ENCODE peak calls at places on chromosomes 3 and 15, in four cellular contexts. One of them, this sample, is unnamed.

GRCh38 chr15:58214941-58215340 is 76.8 kb downstream of the AQP9 start:
- DNase-seq in endothelial cell: no peak
- DNase-seq in posterior vena cava: no peak
- DNase-seq in KBM-7: no peak
- DNase-seq in this sample: no peak

GRCh38 chr3:109356442-109357155 is 19.3 kb upstream of the DPPA4 start:
- DNase-seq in posterior vena cava: no peak
- DNase-seq in endothelial cell: no peak
- DNase-seq in KBM-7: no peak
- DNase-seq in this sample: no peak

GRCh38 chr15:93359037-93359779 is 270.2 kb upstream of the RGMA start:
- DNase-seq in posterior vena cava: no peak
- DNase-seq in KBM-7: no peak
- DNase-seq in endothelial cell: no peak
- DNase-seq in this sample: no peak

GRCh38 chr3:171345112-171345843 is 114.9 kb downstream of the TNIK start:
- DNase-seq in KBM-7: no peak
- DNase-seq in posterior vena cava: no peak
- DNase-seq in endothelial cell: no peak
- DNase-seq in this sample: no peak

GRCh38 chr3:97880267-97880666 is 58.5 kb downstream of the CRYBG3 start:
- DNase-seq in posterior vena cava: no peak
- DNase-seq in KBM-7: no peak
- DNase-seq in endothelial cell: no peak
- DNase-seq in this sample: no peak

GRCh38 chr3:48848816-48849515 is 1.3 kb upstream of the PRKAR2A start:
- DNase-seq in posterior vena cava: peak
- DNase-seq in endothelial cell: no peak
- DNase-seq in KBM-7: no peak
- DNase-seq in this sample: peak

GRCh38 chr15:92682772-92683510 is 27.4 kb upstream of the FAM174B start:
- DNase-seq in posterior vena cava: no peak
- DNase-seq in endothelial cell: no peak
- DNase-seq in KBM-7: no peak
- DNase-seq in this sample: no peak

GRCh38 chr15:38930851-38931572 is 366.4 kb upstream of the RASGRP1 start:
- DNase-seq in KBM-7: no peak
- DNase-seq in posterior vena cava: no peak
- DNase-seq in endothelial cell: no peak
- DNase-seq in this sample: no peak

GRCh38 chr15:89632563-89633430 is 22.5 kb downstream of the KIF7 start:
- DNase-seq in posterior vena cava: no peak
- DNase-seq in endothelial cell: no peak
- DNase-seq in KBM-7: no peak
- DNase-seq in this sample: peak

GRCh38 chr3:58092516-58092915 is 84.3 kb downstream of the FLNB start:
- DNase-seq in endothelial cell: no peak
- DNase-seq in KBM-7: no peak
- DNase-seq in posterior vena cava: no peak
- DNase-seq in this sample: no peak

GRCh38 chr3:15974647-15975046 is 176.9 kb upstream of the ANKRD28 start:
- DNase-seq in KBM-7: peak
- DNase-seq in endothelial cell: peak
- DNase-seq in posterior vena cava: no peak
- DNase-seq in this sample: no peak

GRCh38 chr15:101436526-101436925 is 53.0 kb downstream of the PCSK6 start:
- DNase-seq in posterior vena cava: no peak
- DNase-seq in endothelial cell: no peak
- DNase-seq in KBM-7: no peak
- DNase-seq in this sample: no peak

GRCh38 chr15:46441294-46442062 is 806.6 kb downstream of the SQOR start:
- DNase-seq in endothelial cell: no peak
- DNase-seq in posterior vena cava: no peak
- DNase-seq in KBM-7: no peak
- DNase-seq in this sample: no peak

GRCh38 chr15:92928351-92928750 is 28.2 kb downstream of the CHD2 start:
- DNase-seq in KBM-7: no peak
- DNase-seq in posterior vena cava: no peak
- DNase-seq in endothelial cell: no peak
- DNase-seq in this sample: no peak

GRCh38 chr15:38885477-38885952 is 320.9 kb upstream of the RASGRP1 start:
- DNase-seq in posterior vena cava: no peak
- DNase-seq in endothelial cell: no peak
- DNase-seq in KBM-7: no peak
- DNase-seq in this sample: no peak

GRCh38 chr3:161348791-161349400 is 22.4 kb downstream of the SPTSSB start:
- DNase-seq in posterior vena cava: no peak
- DNase-seq in KBM-7: no peak
- DNase-seq in endothelial cell: no peak
- DNase-seq in this sample: no peak

GRCh38 chr15:34301058-34301457 is 36.5 kb downstream of the SLC12A6 start:
- DNase-seq in KBM-7: no peak
- DNase-seq in endothelial cell: no peak
- DNase-seq in posterior vena cava: no peak
- DNase-seq in this sample: no peak

GRCh38 chr15:96046620-96047240 is 283.8 kb upstream of the NR2F2 start:
- DNase-seq in KBM-7: no peak
- DNase-seq in endothelial cell: no peak
- DNase-seq in posterior vena cava: no peak
- DNase-seq in this sample: no peak

This sample was measured in chondrocyte.